ENCODE peak calls at places on chromosome 15, in four cellular contexts. U is HCT116, X is HepG2, A is K562. Q is an unnamed sample. For H3K9me3, the result is how much of the 10 kb centered on the place peaks cover.

GRCh38 chr15:57555270-57555669 is 36.4 kb upstream of the MYZAP start:
- DNase-seq in X (no peak), A (no peak), U (no peak), Q (no peak)

GRCh38 chr15:59867436-59867835 is 136.7 kb upstream of the FOXB1 start:
- DNase-seq in U (no peak), X (no peak), A (no peak), Q (no peak)

GRCh38 chr15:81001180-81002003 is 669 bp downstream of the TLNRD1 start:
- DNase-seq in U (no peak), X (no peak), A (peak), Q (no peak)

GRCh38 chr15:59148160-59148810 is 43.3 kb downstream of the CCNB2 start:
- DNase-seq in A (no peak), U (no peak), X (no peak), Q (peak)

GRCh38 chr15:89835190-89835564 is 20.5 kb upstream of the ANPEP start:
- DNase-seq in U (no peak), X (no peak), A (no peak), Q (no peak)

GRCh38 chr15:101014276-101014675 is 95.1 kb downstream of the LRRK1 start:
- DNase-seq in U (no peak), A (no peak), X (no peak), Q (no peak)

GRCh38 chr15:57327985-57328471 is 48.3 kb upstream of the CGNL1 start:
- DNase-seq in X (no peak), A (peak), U (no peak), Q (no peak)

GRCh38 chr15:92050220-92050898 is 196.9 kb downstream of the SLCO3A1 start:
- DNase-seq in U (no peak), X (no peak), A (no peak), Q (no peak)

GRCh38 chr15:29364429-29365078 is 94.9 kb upstream of the NSMCE3 start:
- DNase-seq in A (peak), U (no peak), X (peak), Q (no peak)

GRCh38 chr15:50182233-50183013 is 427 bp downstream of the SLC27A2 start:
- DNase-seq in X (no peak), U (peak), A (peak), Q (no peak)

GRCh38 chr15:34664418-34664817 is 81.0 kb upstream of the GOLGA8B start:
- DNase-seq in A (no peak), X (no peak), U (no peak), Q (no peak)

GRCh38 chr15:41892621-41893421 is 1.0 kb downstream of the SPTBN5 start:
- DNase-seq in A (peak), U (no peak), X (no peak), Q (no peak)

GRCh38 chr15:32870240-32871033 is 152.6 kb downstream of the GREM1 start:
- DNase-seq in A (peak), U (peak), X (no peak), Q (no peak)

GRCh38 chr15:83092309-83092976 is 15.0 kb upstream of the TM6SF1 start:
- DNase-seq in A (peak), X (no peak), U (no peak), Q (no peak)

GRCh38 chr15:68815598-68815997 is 5.1 kb downstream of the ANP32A start:
- DNase-seq in A (no peak), U (no peak), X (no peak), Q (no peak)

GRCh38 chr15:25234831-25235230 is 204.0 kb downstream of the UBE3A start:
- DNase-seq in U (no peak), A (no peak), X (no peak), Q (no peak)

GRCh38 chr15:25236861-25237155 is 202.0 kb downstream of the UBE3A start:
- DNase-seq in X (no peak), U (no peak), A (no peak), Q (no peak)

GRCh38 chr15:25236143-25236860 is 202.5 kb downstream of the UBE3A start:
- DNase-seq in A (no peak), U (no peak), X (no peak), Q (no peak)

GRCh38 chr15:25233766-25234350 is 205.0 kb downstream of the UBE3A start:
- DNase-seq in A (no peak), U (no peak), X (no peak), Q (no peak)

GRCh38 chr15:25235391-25235790 is 203.4 kb downstream of the UBE3A start:
- DNase-seq in X (no peak), U (no peak), A (no peak), Q (no peak)
- H3K9me3 ChIP-seq in X (half or more), U (under half), A (under half), Q (under half)

DNA sequence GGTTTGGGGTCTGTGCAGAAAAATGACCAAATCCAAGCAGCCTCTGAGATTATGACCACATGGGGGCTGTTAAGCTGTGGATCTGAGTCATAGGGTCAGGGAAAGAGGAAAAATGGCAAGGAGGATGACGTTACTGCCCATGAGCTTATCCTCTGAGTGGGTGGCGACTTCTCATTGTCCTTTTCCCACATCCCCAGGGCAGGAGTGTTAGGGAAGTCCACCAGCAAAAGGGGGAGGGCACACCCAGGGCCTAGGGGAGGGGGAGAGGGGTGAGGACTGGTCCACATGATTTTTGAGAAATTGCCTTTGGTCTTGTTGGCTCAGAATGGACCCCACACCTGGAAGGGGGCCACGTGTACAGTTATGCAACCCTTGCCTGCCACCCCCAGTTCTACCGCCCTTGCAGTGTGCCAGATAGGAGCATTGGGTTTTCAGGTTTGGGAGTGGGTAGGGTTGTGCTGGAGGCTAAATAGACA is 2.6 kb downstream of the CD276 start:
- DNase-seq in X (no peak), A (peak), U (no peak), Q (no peak)
- TF ChIP-seq ZNF274 in X (no peak), A (no peak), U (no peak), Q (no peak)

DNA sequence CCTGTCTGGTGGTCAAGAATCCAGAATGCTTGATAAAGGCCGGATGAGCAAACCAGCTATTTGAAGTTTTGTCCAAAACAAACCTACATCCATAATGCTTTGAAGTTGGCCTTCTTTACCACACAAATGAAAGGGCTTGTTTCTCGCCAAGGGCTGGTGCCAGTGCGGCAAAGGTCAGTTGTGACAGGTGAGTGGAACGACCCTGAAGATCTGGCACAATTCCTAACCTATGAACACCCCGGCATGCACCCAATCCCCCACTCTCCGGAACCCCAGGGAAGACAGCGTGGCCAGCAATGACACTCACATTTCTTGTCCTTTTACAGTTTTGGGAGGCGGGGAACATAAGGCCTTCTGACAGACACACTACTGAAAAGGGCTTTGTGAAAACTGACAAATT is 90.6 kb downstream of the ATP10A start:
- DNase-seq in A (no peak), U (no peak), X (peak), Q (no peak)
- H3K9me3 ChIP-seq in A (under half), U (under half), X (under half), Q (under half)

GRCh38 chr15:31326729-31327673 is at the start of gene KLF13:
- DNase-seq in U (no peak), X (no peak), A (peak), Q (no peak)
- TF ChIP-seq ZNF274 in U (no peak), X (no peak), A (no peak), Q (no peak)

Q was measured in NT2/D1.